ENCODE peak calls at places on chromosome 12, in six cellular contexts. R, Y, S, W, G and K are unnamed samples.

GRCh38 chr12:105469701-105470100 is 139.2 kb downstream of the C12orf75 start:
- DNase-seq in G (no peak), Y (no peak), R (no peak), W (no peak), S (no peak), K (no peak)

GRCh38 chr12:53065975-53066593 is 13.1 kb downstream of the SPRYD3 start:
- DNase-seq in Y (peak; percentile 96), S (peak; percentile 90), W (peak; percentile 73), G (no peak), R (peak; percentile 72), K (no peak)

GRCh38 chr12:45273717-45274271 is 57.9 kb downstream of the ANO6 start:
- DNase-seq in W (peak; percentile 94), S (peak; percentile 97), G (peak; percentile 90), Y (no peak), R (no peak), K (no peak)

GRCh38 chr12:78248321-78248720 is 417.6 kb downstream of the NAV3 start:
- DNase-seq in S (no peak), W (no peak), R (no peak), Y (no peak), G (no peak), K (no peak)

GRCh38 chr12:26124491-26125450 is at the start of gene BHLHE41:
- DNase-seq in G (no peak), S (peak; percentile 49), R (peak; percentile 79), Y (peak; percentile 95), W (peak; percentile 59), K (no peak)

GRCh38 chr12:256225-256624 is 6.4 kb downstream of the SLC6A13 start:
- DNase-seq in G (no peak), S (no peak), R (no peak), Y (no peak), W (no peak), K (no peak)

GRCh38 chr12:106696861-106697417 is 77.5 kb upstream of the RIC8B start:
- DNase-seq in G (no peak), R (no peak), Y (peak; percentile 52), W (no peak), S (no peak), K (no peak)

GRCh38 chr12:24561411-24561871 is 387.5 kb downstream of the BCAT1 start:
- DNase-seq in G (no peak), W (peak; percentile 49), R (no peak), Y (no peak), S (peak; percentile 22), K (no peak)

GRCh38 chr12:121248611-121249010 is 38.7 kb downstream of the P2RX4 start:
- DNase-seq in W (no peak), R (no peak), Y (no peak), S (no peak), G (no peak), K (no peak)

GRCh38 chr12:118773956-118774723 is 207.2 kb upstream of the SRRM4 start:
- DNase-seq in G (no peak), R (no peak), S (no peak), Y (no peak), W (no peak), K (no peak)

GRCh38 chr12:109716512-109717389 is 3.1 kb downstream of the FAM222A start:
- DNase-seq in G (no peak), W (no peak), S (peak; percentile 31), R (no peak), Y (peak; percentile 89), K (no peak)

DNA sequence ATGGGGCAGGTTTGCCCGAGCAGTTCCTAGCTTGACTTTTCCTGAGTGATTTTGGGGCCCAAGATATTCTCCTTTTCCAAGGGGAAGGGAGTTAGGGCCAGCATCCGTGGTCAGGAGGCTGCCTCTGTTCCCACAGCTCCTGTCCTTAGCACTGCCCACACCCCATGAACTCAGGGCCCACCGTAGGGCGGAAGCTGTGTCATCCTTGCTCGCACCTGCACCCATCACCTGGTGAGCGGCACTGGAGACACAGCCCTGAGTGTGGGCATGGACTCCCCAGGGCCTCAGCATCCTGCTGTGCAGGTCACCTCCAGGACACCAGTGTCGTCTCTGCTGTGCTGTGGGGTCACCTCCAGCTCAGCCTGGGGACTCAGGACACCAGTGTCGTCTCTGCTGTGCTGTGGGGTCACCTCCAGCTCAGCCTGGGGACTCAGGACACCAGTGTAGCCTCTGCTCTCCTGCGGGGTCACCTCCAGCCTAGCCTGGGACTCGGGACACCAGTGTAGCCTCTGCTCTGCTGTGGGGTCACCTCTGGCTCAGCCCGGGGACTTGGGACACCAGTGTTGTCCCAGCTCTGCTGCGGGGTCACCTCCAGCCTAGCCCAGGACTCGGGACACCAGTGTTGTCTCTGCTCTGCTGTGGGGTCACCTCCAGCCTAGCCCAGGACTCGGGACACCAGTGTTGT is 322.9 kb downstream of the ADGRD1 start:
- DNase-seq in Y (no peak), R (no peak), S (no peak), G (no peak), W (no peak), K (no peak)
- H3K4me3 ChIP-seq in Y (no peak overlapping the region), R (no peak overlapping the region), S (no peak overlapping the region), G (no peak overlapping the region), W (no peak overlapping the region), K (no peak overlapping the region)

DNA sequence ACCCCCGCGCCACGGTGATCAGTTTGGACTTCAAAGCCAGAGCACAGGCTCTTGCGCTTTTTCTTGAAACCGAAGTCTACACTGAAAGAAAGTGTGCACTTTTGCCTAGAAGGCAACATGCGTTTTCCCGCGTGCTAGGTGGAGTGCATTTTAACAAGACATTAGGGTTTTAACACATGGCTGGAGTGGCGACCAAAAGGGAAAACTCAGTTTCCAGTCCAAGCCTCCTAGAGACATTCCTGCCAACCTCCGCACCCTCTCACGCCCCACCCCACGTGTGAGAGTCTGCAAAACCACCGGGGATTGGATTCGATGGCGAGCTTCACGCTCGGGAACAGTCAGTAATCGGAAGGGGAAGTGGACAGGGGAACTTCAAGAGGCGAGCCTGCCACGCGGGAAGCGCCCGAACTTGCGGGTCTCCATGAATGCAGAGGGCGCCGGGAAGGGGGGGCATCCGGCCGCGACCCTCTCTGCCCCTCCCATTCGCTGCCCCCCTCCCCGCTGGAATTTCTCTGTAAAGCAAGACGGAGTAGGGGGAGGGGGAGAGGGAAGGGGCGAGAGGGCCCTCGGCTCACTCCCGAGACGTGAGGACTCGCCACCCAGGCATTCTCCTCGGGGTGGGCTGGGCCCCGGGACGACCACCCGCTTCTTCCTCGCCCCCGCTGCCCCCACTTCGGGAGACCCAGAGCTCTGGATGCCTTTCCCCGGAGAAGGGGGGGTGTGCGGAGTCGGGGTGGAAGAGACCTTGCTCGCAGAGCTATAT is 2.7 kb upstream of the CCND2 start:
- DNase-seq in S (no peak), R (peak; percentile 86), G (no peak), Y (peak; percentile 93), W (no peak), K (no peak)
- H3K4me3 ChIP-seq in S (peak overlapping the region; percentile 43), R (peak overlapping the region; percentile 64), G (peak overlapping the region; percentile 43), Y (peak overlapping the region; percentile 10), W (peak overlapping the region; percentile 10), K (peak overlapping the region; percentile 80)

GRCh38 chr12:52006726-52007157 is at the start of gene TAMALIN:
- DNase-seq in S (peak; percentile 87), W (peak; percentile 47), G (no peak), R (peak; percentile 84), Y (peak; percentile 95), K (no peak)
- H3K4me3 ChIP-seq in S (peak within 1 kb of the TSS; percentile 70), W (peak within 1 kb of the TSS; percentile 51), G (peak within 1 kb of the TSS; percentile 55), R (peak within 1 kb of the TSS; percentile 62), Y (peak within 1 kb of the TSS; percentile 56), K (peak within 1 kb of the TSS; percentile 87)

GRCh38 chr12:100986595-100987547 is 192.3 kb downstream of the ANO4 start:
- DNase-seq in G (no peak), Y (no peak), W (peak; percentile 44), R (no peak), S (peak; percentile 19), K (no peak)
- H3K4me3 ChIP-seq in G (no peak overlapping the region), Y (no peak overlapping the region), W (no peak overlapping the region), R (no peak overlapping the region), S (no peak overlapping the region), K (no peak overlapping the region)

GRCh38 chr12:82203076-82203475 is 155.1 kb downstream of the CCDC59 start:
- DNase-seq in G (no peak), Y (no peak), S (no peak), W (no peak), R (no peak), K (no peak)
- H3K4me3 ChIP-seq in G (no peak overlapping the region), Y (no peak overlapping the region), S (no peak overlapping the region), W (no peak overlapping the region), R (no peak overlapping the region), K (no peak overlapping the region)

GRCh38 chr12:58917699-58918334 is 2.5 kb downstream of the LRIG3 start:
- DNase-seq in G (peak; percentile 15), R (no peak), S (no peak), W (peak; percentile 53), Y (no peak), K (no peak)
- H3K4me3 ChIP-seq in G (peak overlapping the region; percentile 88), R (no peak overlapping the region), S (peak overlapping the region; percentile 86), W (peak overlapping the region; percentile 77), Y (peak overlapping the region; percentile 23), K (peak overlapping the region; percentile 98)

GRCh38 chr12:124941170-124941527 is 26.7 kb upstream of the UBC start:
- DNase-seq in Y (no peak), W (no peak), G (no peak), S (no peak), R (no peak), K (no peak)
- H3K4me3 ChIP-seq in Y (no peak overlapping the region), W (peak overlapping the region; percentile 22), G (peak overlapping the region; percentile 58), S (peak overlapping the region; percentile 48), R (peak overlapping the region; percentile 58), K (peak overlapping the region; percentile 48)

GRCh38 chr12:111430418-111431353 is 25.0 kb downstream of the SH2B3 start:
- DNase-seq in W (no peak), G (no peak), R (peak; percentile 85), S (no peak), Y (no peak), K (no peak)

GRCh38 chr12:111428081-111428727 is 22.5 kb downstream of the SH2B3 start:
- DNase-seq in W (no peak), S (no peak), Y (no peak), R (no peak), G (no peak), K (no peak)

GRCh38 chr12:111431772-111432171 is 26.0 kb downstream of the SH2B3 start:
- DNase-seq in R (no peak), Y (no peak), S (no peak), G (no peak), W (no peak), K (no peak)

GRCh38 chr12:111428728-111429175 is 23.0 kb downstream of the SH2B3 start:
- DNase-seq in G (no peak), Y (peak; percentile 92), W (no peak), R (peak; percentile 94), S (no peak), K (no peak)

GRCh38 chr12:111429760-111430417 is 24.2 kb downstream of the SH2B3 start:
- DNase-seq in W (no peak), S (no peak), R (no peak), G (no peak), Y (no peak), K (no peak)
- H3K4me3 ChIP-seq in W (no peak overlapping the region), S (no peak overlapping the region), R (no peak overlapping the region), G (no peak overlapping the region), Y (no peak overlapping the region), K (no peak overlapping the region)

GRCh38 chr12:80655751-80656150 is 51.7 kb upstream of the MYF6 start:
- DNase-seq in S (peak; percentile 35), G (no peak), W (no peak), R (no peak), Y (no peak), K (no peak)

GRCh38 chr12:80662586-80662985 is 44.8 kb upstream of the MYF6 start:
- DNase-seq in S (no peak), R (no peak), Y (no peak), W (no peak), G (no peak), K (no peak)

GRCh38 chr12:80659512-80660094 is 47.8 kb upstream of the MYF6 start:
- DNase-seq in R (no peak), G (no peak), Y (no peak), W (no peak), S (no peak), K (no peak)
- H3K4me3 ChIP-seq in R (no peak overlapping the region), G (no peak overlapping the region), Y (no peak overlapping the region), W (no peak overlapping the region), S (no peak overlapping the region), K (no peak overlapping the region)